ENCODE peak calls at places on chromosomes 13 and 19, in four cellular contexts. G is heart right ventricle, B is upper lobe of right lung, K is tibial artery. I is an unnamed sample. For H3K27me3 and H3K36me3, the result is how much of the 10 kb centered on the place peaks cover.

GRCh38 chr13:35720690-35721554 is 244.4 kb upstream of the MAB21L1 start:
- DNase-seq in G (peak), B (no peak), K (no peak), I (peak)

GRCh38 chr13:107866007-107866665 is 349.2 kb downstream of the LIG4 start:
- DNase-seq in G (no peak), B (peak), K (no peak), I (peak)

GRCh38 chr19:23281663-23282276 is 31.6 kb upstream of the ZNF724 start:
- DNase-seq in G (no peak), B (no peak), K (no peak), I (no peak)

GRCh38 chr19:6274756-6275155 is 5.0 kb downstream of the MLLT1 start:
- DNase-seq in G (no peak), B (no peak), K (no peak), I (no peak)

GRCh38 chr19:27891411-27891810 is 1321.5 kb downstream of the UQCRFS1 start:
- DNase-seq in G (no peak), B (no peak), K (no peak), I (no peak)

GRCh38 chr19:38049105-38049649 is 142.2 kb downstream of the SIPA1L3 start:
- DNase-seq in G (no peak), B (no peak), K (no peak), I (peak)

GRCh38 chr19:41708481-41708880 is at the start of gene CEACAM5:
- DNase-seq in G (no peak), B (no peak), K (no peak), I (no peak)

GRCh38 chr19:5054551-5055456 is 85.9 kb downstream of the KDM4B start:
- DNase-seq in G (peak), B (no peak), K (no peak), I (no peak)

GRCh38 chr13:76048675-76049396 is 412.7 kb downstream of the LMO7 start:
- DNase-seq in G (no peak), B (no peak), K (no peak), I (no peak)

GRCh38 chr13:105406551-105406950 is 1128.9 kb downstream of the EFNB2 start:
- DNase-seq in G (no peak), B (no peak), K (no peak), I (no peak)

GRCh38 chr19:35223856-35224505 is 4.6 kb downstream of the FAM187B start:
- DNase-seq in G (no peak), B (peak), K (no peak), I (no peak)

GRCh38 chr13:89923731-89924130 is 1423.8 kb upstream of the MIR17HG start:
- DNase-seq in G (no peak), B (no peak), K (no peak), I (no peak)

DNA sequence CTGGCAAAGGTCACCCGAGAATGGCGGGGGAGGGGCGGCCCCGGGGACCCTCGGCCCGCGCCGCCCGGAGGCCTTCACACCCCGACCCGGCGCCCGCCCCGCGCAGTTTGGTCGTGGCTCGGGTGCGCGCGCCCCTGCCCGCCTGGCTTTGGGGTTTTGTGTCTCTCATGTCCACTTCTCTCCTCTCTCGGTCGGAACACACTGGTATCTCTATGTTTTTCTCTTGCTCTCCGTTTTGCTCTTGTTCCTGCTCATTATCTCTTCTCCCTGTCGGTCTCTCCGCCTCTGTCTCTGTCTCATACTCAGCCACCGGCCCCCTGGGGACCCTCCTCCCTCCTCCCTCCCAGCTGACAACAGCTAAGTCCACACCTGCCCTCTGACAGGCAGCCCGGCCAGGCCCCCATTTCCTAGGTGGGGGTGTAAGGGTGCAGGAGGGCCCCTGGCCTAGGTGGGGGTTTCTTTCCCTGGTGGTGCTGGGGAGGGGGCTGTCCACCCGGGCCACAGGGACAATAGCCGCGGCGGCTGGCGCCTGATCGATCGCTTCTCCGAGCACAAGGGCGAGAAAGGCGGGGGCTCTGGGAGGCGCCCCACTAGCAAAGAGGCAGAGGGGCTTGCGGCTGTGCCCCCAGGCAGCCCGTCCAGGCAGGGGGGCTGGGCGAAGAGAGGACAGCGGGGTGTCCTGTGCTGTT is 2.3 kb downstream of the ONECUT3 start:
- DNase-seq in G (no peak), B (no peak), K (no peak), I (no peak)
- H3K27me3 ChIP-seq in G (half or more), B (half or more), K (under half), I (half or more)

GRCh38 chr19:10995926-10996600 is 35.2 kb downstream of the SMARCA4 start:
- DNase-seq in G (no peak), B (no peak), K (no peak), I (no peak)
- H3K36me3 ChIP-seq in G (under half), B (half or more), K (half or more), I (half or more)

DNA sequence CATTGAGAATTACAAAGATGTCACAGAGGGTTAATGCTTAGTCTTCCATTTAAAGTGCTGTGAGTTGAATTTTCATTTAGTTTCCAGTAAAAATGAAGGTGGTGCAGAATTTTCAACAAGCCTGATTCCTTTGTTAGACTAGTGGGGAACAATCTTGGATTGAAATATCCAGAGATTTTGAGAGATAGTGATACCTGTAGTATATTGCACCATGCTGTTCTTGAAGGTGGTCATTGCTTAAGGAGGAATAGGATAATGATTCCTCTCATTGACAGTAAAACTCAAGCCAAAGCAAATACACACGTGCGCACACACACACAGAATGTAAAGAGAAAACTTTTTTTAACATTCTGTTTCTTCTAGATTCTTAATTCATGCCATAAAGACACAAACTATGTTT is 5.3 kb downstream of the PCDH17 start:
- DNase-seq in G (no peak), B (no peak), K (no peak), I (no peak)
- H3K27me3 ChIP-seq in G (under half), B (under half), K (under half), I (under half)

GRCh38 chr19:1411255-1412191 is 4.1 kb downstream of the DAZAP1 start:
- DNase-seq in G (peak), B (no peak), K (peak), I (peak)
- H3K36me3 ChIP-seq in G (under half), B (under half), K (under half), I (under half)

GRCh38 chr19:53897459-53897858 is 11.6 kb upstream of the CACNG7 start:
- DNase-seq in G (no peak), B (no peak), K (no peak), I (no peak)

GRCh38 chr19:53898166-53898565 is 10.9 kb upstream of the CACNG7 start:
- DNase-seq in G (no peak), B (no peak), K (no peak), I (no peak)

GRCh38 chr19:53896682-53897081 is 12.4 kb upstream of the CACNG7 start:
- DNase-seq in G (no peak), B (no peak), K (no peak), I (no peak)

GRCh38 chr19:53900191-53900860 is 8.8 kb upstream of the CACNG7 start:
- DNase-seq in G (no peak), B (no peak), K (no peak), I (no peak)

DNA sequence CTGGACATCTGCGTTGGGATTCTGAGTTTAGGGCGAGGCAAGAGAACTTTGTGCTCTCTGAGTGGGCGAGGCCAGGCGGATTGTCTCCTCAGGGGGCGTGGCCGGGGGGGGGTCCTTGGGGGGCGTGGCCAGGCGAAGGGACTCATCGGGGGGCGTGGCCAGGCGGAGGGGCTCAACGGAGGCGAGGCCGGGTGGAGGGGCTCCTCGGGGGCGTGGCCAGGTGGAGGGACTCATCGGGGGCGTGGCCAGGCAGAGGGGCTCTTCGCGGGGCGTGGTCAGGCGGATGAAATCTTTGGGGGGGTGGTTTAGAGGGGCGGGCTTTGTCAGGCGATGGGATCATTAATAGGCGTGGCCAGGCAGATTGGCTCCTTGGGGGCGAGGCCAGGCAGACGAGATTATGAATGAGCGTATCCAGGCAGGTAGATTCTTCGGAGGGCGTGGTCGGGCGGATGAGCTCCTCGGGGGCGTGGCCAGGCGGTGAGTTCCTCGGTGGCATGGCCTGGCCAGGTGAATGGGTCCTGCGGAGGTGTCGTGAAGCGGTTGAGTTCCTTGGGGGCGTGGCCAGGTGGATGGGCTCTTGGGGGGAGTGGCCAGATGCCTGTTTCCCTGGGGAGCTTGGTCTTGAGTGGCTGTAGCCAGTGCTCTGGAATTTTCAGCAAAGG is 10.3 kb upstream of the CACNG7 start:
- DNase-seq in G (no peak), B (no peak), K (no peak), I (no peak)
- H3K27me3 ChIP-seq in G (under half), B (half or more), K (under half), I (under half)

DNA sequence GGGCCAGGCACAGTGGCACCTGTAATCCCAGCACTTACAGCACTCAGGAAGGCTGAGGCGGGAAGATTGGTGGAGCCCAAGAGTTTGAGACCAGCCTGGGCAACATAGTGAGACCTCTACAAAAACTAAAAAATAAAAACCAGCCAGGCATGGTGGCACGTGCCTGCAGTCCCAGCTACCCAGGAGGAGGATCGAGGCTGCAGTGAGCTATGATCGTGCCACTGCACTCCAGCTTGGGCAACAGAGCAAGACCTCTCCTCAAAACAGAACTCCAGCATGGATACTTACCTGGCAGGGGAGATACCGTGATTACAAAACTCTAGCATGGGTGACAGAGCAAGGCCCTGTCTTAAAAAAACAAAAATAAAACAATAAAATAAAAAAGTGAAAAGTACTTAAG is 95.3 kb downstream of the GJA3 start:
- DNase-seq in G (no peak), B (no peak), K (no peak), I (no peak)
- H3K36me3 ChIP-seq in G (half or more), B (half or more), K (under half), I (under half)

GRCh38 chr19:55443045-55443823 is at the start of gene SHISA7:
- DNase-seq in G (no peak), B (no peak), K (no peak), I (no peak)

GRCh38 chr19:55442372-55443044 is 592 bp downstream of the SHISA7 start:
- DNase-seq in G (no peak), B (no peak), K (no peak), I (no peak)

GRCh38 chr19:55443824-55444719 is 972 bp upstream of the SHISA7 start:
- DNase-seq in G (no peak), B (no peak), K (no peak), I (no peak)

GRCh38 chr19:55446060-55446459 is 3.0 kb upstream of the SHISA7 start:
- DNase-seq in G (no peak), B (no peak), K (no peak), I (no peak)

DNA sequence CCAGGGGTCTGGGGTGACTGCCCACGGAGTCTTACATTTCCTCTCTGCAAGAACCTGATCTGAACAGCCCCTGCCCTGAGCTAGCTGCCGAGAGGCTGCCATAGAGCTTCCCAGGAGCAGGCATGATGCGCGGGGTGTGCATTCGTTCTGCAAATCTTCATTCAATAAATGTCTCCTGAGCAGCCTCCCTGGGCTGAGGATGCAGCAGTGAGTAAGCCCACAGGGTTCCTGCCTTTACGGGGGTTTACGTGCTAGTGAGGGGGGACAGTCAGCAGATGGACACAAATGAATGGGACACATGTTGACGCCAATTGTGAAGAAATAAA is 1.6 kb upstream of the SHISA7 start:
- DNase-seq in G (no peak), B (no peak), K (no peak), I (no peak)
- H3K27me3 ChIP-seq in G (under half), B (half or more), K (under half), I (under half)

GRCh38 chr19:44582581-44583265 is 30.6 kb upstream of the IGSF23 start:
- DNase-seq in G (no peak), B (peak), K (no peak), I (no peak)
- H3K36me3 ChIP-seq in G (under half), B (under half), K (under half), I (under half)

GRCh38 chr19:51639916-51640315 is 6.7 kb downstream of the SIGLEC14 start:
- DNase-seq in G (no peak), B (no peak), K (no peak), I (no peak)
- H3K27me3 ChIP-seq in G (under half), B (under half), K (under half), I (under half)